ENCODE peak calls at places on chromosomes 16 and 17, in nine cellular contexts. One of them, this sample, is unnamed.

GRCh38 chr16:67579686-67580085 is 17.4 kb downstream of the CTCF start:
- DNase-seq in choroid plexus epithelial cell: no peak
- DNase-seq in stimulated activated CD4-positive, alpha-beta T cell treated with anti-CD3 and anti-CD28 coated beads, Interleukin-1b, Interleukin-23, amount 100 ng/mL, for 24 hours: no peak
- DNase-seq in fibroblast of the conjunctiva: no peak
- DNase-seq in stromal cell of bone marrow: no peak
- DNase-seq in epithelial cell of prostate: no peak
- DNase-seq in naive thymus-derived CD4-positive, alpha-beta T cell: no peak
- DNase-seq in KBM-7: no peak
- DNase-seq in EL: no peak
- DNase-seq in this sample: no peak

GRCh38 chr16:83994703-83995102 is 26.7 kb downstream of the NECAB2 start:
- DNase-seq in choroid plexus epithelial cell: peak; percentile 38
- DNase-seq in fibroblast of the conjunctiva: no peak
- DNase-seq in naive thymus-derived CD4-positive, alpha-beta T cell: no peak
- DNase-seq in epithelial cell of prostate: no peak
- DNase-seq in EL: no peak
- DNase-seq in stimulated activated CD4-positive, alpha-beta T cell treated with anti-CD3 and anti-CD28 coated beads, Interleukin-1b, Interleukin-23, amount 100 ng/mL, for 24 hours: no peak
- DNase-seq in stromal cell of bone marrow: no peak
- DNase-seq in KBM-7: no peak
- DNase-seq in this sample: no peak

GRCh38 chr16:578870-579405 is 9.2 kb downstream of the PIGQ start:
- DNase-seq in stromal cell of bone marrow: no peak
- DNase-seq in choroid plexus epithelial cell: peak; percentile 85
- DNase-seq in naive thymus-derived CD4-positive, alpha-beta T cell: peak; percentile 50
- DNase-seq in epithelial cell of prostate: no peak
- DNase-seq in stimulated activated CD4-positive, alpha-beta T cell treated with anti-CD3 and anti-CD28 coated beads, Interleukin-1b, Interleukin-23, amount 100 ng/mL, for 24 hours: peak; percentile 34
- DNase-seq in EL: no peak
- DNase-seq in fibroblast of the conjunctiva: peak; percentile 57
- DNase-seq in KBM-7: peak; percentile 86
- DNase-seq in this sample: no peak

GRCh38 chr17:34584805-34585416 is 5.5 kb downstream of the TMEM132E start:
- DNase-seq in choroid plexus epithelial cell: peak; percentile 57
- DNase-seq in epithelial cell of prostate: no peak
- DNase-seq in fibroblast of the conjunctiva: no peak
- DNase-seq in EL: peak; percentile 20
- DNase-seq in stromal cell of bone marrow: no peak
- DNase-seq in stimulated activated CD4-positive, alpha-beta T cell treated with anti-CD3 and anti-CD28 coated beads, Interleukin-1b, Interleukin-23, amount 100 ng/mL, for 24 hours: no peak
- DNase-seq in naive thymus-derived CD4-positive, alpha-beta T cell: peak; percentile 21
- DNase-seq in KBM-7: peak; percentile 19
- DNase-seq in this sample: peak; percentile 4

GRCh38 chr17:22507823-22508222 is 815.5 kb downstream of the KCNJ18 start:
- DNase-seq in KBM-7: peak; percentile 12
- DNase-seq in choroid plexus epithelial cell: no peak
- DNase-seq in stimulated activated CD4-positive, alpha-beta T cell treated with anti-CD3 and anti-CD28 coated beads, Interleukin-1b, Interleukin-23, amount 100 ng/mL, for 24 hours: no peak
- DNase-seq in epithelial cell of prostate: no peak
- DNase-seq in stromal cell of bone marrow: no peak
- DNase-seq in EL: no peak
- DNase-seq in fibroblast of the conjunctiva: no peak
- DNase-seq in naive thymus-derived CD4-positive, alpha-beta T cell: no peak
- DNase-seq in this sample: no peak

GRCh38 chr16:84115919-84116719 is 623 bp downstream of the MBTPS1 start:
- DNase-seq in naive thymus-derived CD4-positive, alpha-beta T cell: peak; percentile 76
- DNase-seq in choroid plexus epithelial cell: peak; percentile 60
- DNase-seq in fibroblast of the conjunctiva: no peak
- DNase-seq in stromal cell of bone marrow: no peak
- DNase-seq in epithelial cell of prostate: no peak
- DNase-seq in stimulated activated CD4-positive, alpha-beta T cell treated with anti-CD3 and anti-CD28 coated beads, Interleukin-1b, Interleukin-23, amount 100 ng/mL, for 24 hours: no peak
- DNase-seq in EL: peak; percentile 46
- DNase-seq in KBM-7: peak; percentile 49
- DNase-seq in this sample: no peak

GRCh38 chr16:88434746-88435145 is 18.3 kb upstream of the ZFPM1 start:
- DNase-seq in naive thymus-derived CD4-positive, alpha-beta T cell: no peak
- DNase-seq in epithelial cell of prostate: no peak
- DNase-seq in KBM-7: no peak
- DNase-seq in stromal cell of bone marrow: no peak
- DNase-seq in fibroblast of the conjunctiva: no peak
- DNase-seq in EL: no peak
- DNase-seq in choroid plexus epithelial cell: no peak
- DNase-seq in stimulated activated CD4-positive, alpha-beta T cell treated with anti-CD3 and anti-CD28 coated beads, Interleukin-1b, Interleukin-23, amount 100 ng/mL, for 24 hours: no peak
- DNase-seq in this sample: no peak

GRCh38 chr17:74303300-74303699 is 22.7 kb upstream of the KIF19 start:
- DNase-seq in KBM-7: no peak
- DNase-seq in stromal cell of bone marrow: no peak
- DNase-seq in naive thymus-derived CD4-positive, alpha-beta T cell: no peak
- DNase-seq in epithelial cell of prostate: no peak
- DNase-seq in choroid plexus epithelial cell: no peak
- DNase-seq in stimulated activated CD4-positive, alpha-beta T cell treated with anti-CD3 and anti-CD28 coated beads, Interleukin-1b, Interleukin-23, amount 100 ng/mL, for 24 hours: no peak
- DNase-seq in EL: no peak
- DNase-seq in fibroblast of the conjunctiva: no peak
- DNase-seq in this sample: no peak

GRCh38 chr17:40070895-40071719 is 8.3 kb downstream of the THRA start:
- DNase-seq in naive thymus-derived CD4-positive, alpha-beta T cell: no peak
- DNase-seq in choroid plexus epithelial cell: no peak
- DNase-seq in stromal cell of bone marrow: no peak
- DNase-seq in stimulated activated CD4-positive, alpha-beta T cell treated with anti-CD3 and anti-CD28 coated beads, Interleukin-1b, Interleukin-23, amount 100 ng/mL, for 24 hours: no peak
- DNase-seq in KBM-7: no peak
- DNase-seq in epithelial cell of prostate: no peak
- DNase-seq in fibroblast of the conjunctiva: no peak
- DNase-seq in EL: no peak
- DNase-seq in this sample: no peak